ENCODE peak calls at places on chromosomes 5 and 9, in nine cellular contexts. C is HFFc6; X is astrocyte of the spinal cord; R is psoas muscle; D is mesothelial cell of epicardium; P is CD4-positive, alpha-beta T cell; W is progenitor cell of endocrine pancreas; E is suprapubic skin; J is nephron progenitor cell. N is an unnamed sample.

GRCh38 chr9:134630861-134631260 is 10.7 kb upstream of the COL5A1 start:
- DNase-seq in C (no peak), X (no peak), R (no peak), D (no peak), P (no peak), W (no peak), E (peak), J (no peak), N (peak)

GRCh38 chr9:71761938-71762353 is 6.4 kb downstream of the CEMIP2 start:
- DNase-seq in C (no peak), X (no peak), R (no peak), D (no peak), P (no peak), W (no peak), E (no peak), J (no peak), N (no peak)

GRCh38 chr9:31119882-31120481 is 1264.5 kb upstream of the ACO1 start:
- DNase-seq in C (no peak), X (peak), R (no peak), D (no peak), P (peak), W (no peak), E (no peak), J (no peak), N (no peak)

GRCh38 chr5:118778951-118779350 is 209.4 kb downstream of the DTWD2 start:
- DNase-seq in C (no peak), X (peak), R (no peak), D (no peak), P (no peak), W (no peak), E (no peak), J (no peak), N (no peak)

GRCh38 chr9:129209580-129209979 is 31.5 kb upstream of the IER5L start:
- DNase-seq in C (no peak), X (no peak), R (no peak), D (no peak), P (no peak), W (no peak), E (no peak), J (no peak), N (no peak)

GRCh38 chr9:1202512-1203285 is 152.5 kb downstream of the DMRT2 start:
- DNase-seq in C (no peak), X (no peak), R (no peak), D (no peak), P (no peak), W (no peak), E (no peak), J (no peak), N (no peak)

GRCh38 chr5:172180936-172181335 is 7.1 kb downstream of the STK10 start:
- DNase-seq in C (no peak), X (no peak), R (no peak), D (no peak), P (peak), W (no peak), E (no peak), J (no peak), N (no peak)

GRCh38 chr5:134111741-134112647 is 2.5 kb upstream of the TCF7 start:
- DNase-seq in C (peak), X (peak), R (no peak), D (no peak), P (no peak), W (no peak), E (no peak), J (no peak), N (no peak)

GRCh38 chr9:126109575-126109974 is 217.1 kb upstream of the MVB12B start:
- DNase-seq in C (no peak), X (no peak), R (no peak), D (no peak), P (no peak), W (no peak), E (peak), J (no peak), N (no peak)

GRCh38 chr9:71987471-71988371 is 72.7 kb downstream of the C9orf57 start:
- DNase-seq in C (no peak), X (no peak), R (no peak), D (no peak), P (no peak), W (no peak), E (no peak), J (no peak), N (no peak)

GRCh38 chr5:137758121-137758520 is 4.0 kb upstream of the HNRNPA0 start:
- DNase-seq in C (no peak), X (no peak), R (no peak), D (no peak), P (no peak), W (no peak), E (no peak), J (no peak), N (no peak)

GRCh38 chr9:19642256-19642655 is 146.6 kb downstream of the SLC24A2 start:
- DNase-seq in C (no peak), X (no peak), R (no peak), D (no peak), P (no peak), W (no peak), E (no peak), J (no peak), N (no peak)

GRCh38 chr5:26009742-26010141 is 1028.6 kb downstream of the CDH9 start:
- DNase-seq in C (no peak), X (no peak), R (no peak), D (no peak), P (no peak), W (no peak), E (no peak), J (peak), N (no peak)

GRCh38 chr9:134832471-134832870 is 48.1 kb upstream of the FCN2 start:
- DNase-seq in C (no peak), X (no peak), R (no peak), D (no peak), P (no peak), W (no peak), E (no peak), J (no peak), N (no peak)

GRCh38 chr5:8061140-8061469 is 192.2 kb downstream of the MTRR start:
- DNase-seq in C (no peak), X (no peak), R (no peak), D (no peak), P (no peak), W (no peak), E (no peak), J (no peak), N (no peak)

GRCh38 chr9:105873851-105874250 is 179.5 kb downstream of the TMEM38B start:
- DNase-seq in C (no peak), X (no peak), R (no peak), D (no peak), P (no peak), W (no peak), E (no peak), J (no peak), N (no peak)

DNA sequence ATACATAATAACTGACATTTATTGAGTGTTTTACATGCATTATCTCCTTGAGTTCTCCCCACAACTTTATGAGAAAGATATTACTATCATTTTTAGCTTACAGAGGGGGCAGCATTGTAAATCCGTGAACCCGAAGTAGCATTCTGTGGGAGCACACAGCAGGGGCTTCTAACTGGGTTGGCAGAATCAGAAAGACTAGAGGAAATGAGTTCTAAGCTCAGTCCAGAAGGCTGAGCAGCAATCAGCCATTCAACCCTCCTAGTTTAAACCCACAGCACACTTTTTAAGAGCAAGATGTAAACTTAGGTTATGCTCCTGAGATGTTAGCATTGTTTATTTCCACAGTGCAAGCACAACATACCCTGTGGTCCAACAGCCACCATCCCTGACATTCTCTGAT is 177.2 kb downstream of the TMEM38B start:
- DNase-seq in C (no peak), X (no peak), R (no peak), D (no peak), P (no peak), W (no peak), E (no peak), J (no peak), N (no peak)
- TF ChIP-seq CTCF in C (no peak), X (no peak), R (no peak), D (no peak), P (no peak), W (no peak), E (no peak), J (no peak), N (no peak)

GRCh38 chr9:89468271-89468960 is 29.5 kb downstream of the SEMA4D start:
- DNase-seq in C (no peak), X (no peak), R (no peak), D (no peak), P (no peak), W (no peak), E (no peak), J (no peak), N (no peak)

GRCh38 chr9:89465726-89466308 is 32.1 kb downstream of the SEMA4D start:
- DNase-seq in C (no peak), X (no peak), R (no peak), D (no peak), P (no peak), W (no peak), E (no peak), J (no peak), N (no peak)

GRCh38 chr9:89464991-89465390 is 32.9 kb downstream of the SEMA4D start:
- DNase-seq in C (no peak), X (no peak), R (no peak), D (no peak), P (no peak), W (no peak), E (no peak), J (no peak), N (no peak)

GRCh38 chr9:89467278-89467625 is 30.7 kb downstream of the SEMA4D start:
- DNase-seq in C (no peak), X (no peak), R (no peak), D (no peak), P (no peak), W (no peak), E (no peak), J (no peak), N (no peak)

DNA sequence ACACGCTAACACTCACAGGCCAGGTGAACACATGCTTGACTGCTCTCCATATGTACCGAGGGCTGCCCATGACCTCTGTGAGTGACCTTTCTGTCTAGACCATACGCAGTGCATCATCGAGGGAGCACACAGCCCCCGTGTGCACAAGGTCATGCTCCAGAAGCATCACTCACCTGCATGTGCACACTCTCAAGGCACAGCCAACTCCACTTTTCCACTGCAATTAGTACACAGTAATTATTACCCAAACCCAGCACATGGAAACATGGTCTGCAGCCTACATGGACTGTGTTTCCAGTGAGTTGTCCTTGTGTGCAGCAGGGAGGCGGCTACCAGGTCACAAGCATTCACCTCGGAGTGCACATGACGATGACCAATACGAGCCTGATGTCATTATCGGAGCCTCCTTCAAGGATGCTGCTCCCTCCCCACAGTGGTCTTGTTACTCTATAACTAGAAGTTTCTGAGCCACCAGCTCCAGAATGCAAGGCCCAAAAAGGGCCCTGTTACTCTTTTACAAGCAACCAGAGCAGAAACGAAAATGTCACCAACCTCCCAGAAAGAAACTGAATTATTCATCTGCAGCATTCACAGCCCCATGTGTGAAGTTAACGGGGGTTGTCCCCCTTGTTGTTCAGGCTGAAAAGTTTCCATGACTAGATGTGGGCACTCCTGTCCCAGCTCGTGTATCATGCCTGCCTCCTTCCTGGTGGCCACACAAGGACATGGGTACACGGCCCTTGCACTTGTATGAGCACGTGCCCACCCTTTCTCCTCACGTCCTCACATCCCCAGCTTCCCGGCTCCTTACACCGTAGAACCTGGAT is 31.2 kb downstream of the SEMA4D start:
- DNase-seq in C (no peak), X (no peak), R (no peak), D (no peak), P (no peak), W (no peak), E (no peak), J (no peak), N (no peak)
- TF ChIP-seq CTCF in C (no peak), X (no peak), R (no peak), D (no peak), P (no peak), W (no peak), E (no peak), J (no peak), N (no peak)

DNA sequence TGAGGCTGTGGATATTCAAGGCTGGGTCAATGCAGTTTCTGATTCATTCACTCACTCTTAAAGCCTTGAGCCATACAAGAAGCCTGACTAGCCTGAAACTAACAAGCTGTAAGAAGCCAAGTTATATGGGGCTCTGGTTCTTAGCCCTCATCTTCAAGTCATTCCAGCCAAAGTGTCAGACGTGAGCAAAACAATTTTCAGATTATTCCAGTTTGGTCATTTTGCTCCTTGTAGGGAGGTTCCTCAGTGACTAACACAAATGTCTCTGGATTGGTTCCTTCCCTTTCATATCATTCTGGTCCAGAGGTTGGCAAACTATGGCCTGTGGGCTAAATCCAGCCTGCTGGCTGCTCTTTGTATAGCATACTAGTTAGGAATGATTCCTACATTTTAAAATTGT is 12.5 kb upstream of the SHOC1 start:
- DNase-seq in C (no peak), X (no peak), R (no peak), D (no peak), P (no peak), W (no peak), E (no peak), J (no peak), N (no peak)
- TF ChIP-seq CTCF in C (no peak), X (no peak), R (no peak), D (no peak), P (no peak), W (no peak), E (no peak), J (no peak), N (no peak)

GRCh38 chr5:150111121-150111520 is 24.8 kb upstream of the CSF1R start:
- DNase-seq in C (no peak), X (no peak), R (no peak), D (no peak), P (no peak), W (peak), E (no peak), J (no peak), N (no peak)

GRCh38 chr5:150107909-150108447 is 21.6 kb upstream of the CSF1R start:
- DNase-seq in C (peak), X (no peak), R (no peak), D (no peak), P (no peak), W (no peak), E (no peak), J (no peak), N (no peak)

GRCh38 chr5:150108711-150109605 is 22.6 kb upstream of the CSF1R start:
- DNase-seq in C (no peak), X (no peak), R (no peak), D (no peak), P (no peak), W (peak), E (no peak), J (no peak), N (no peak)

GRCh38 chr5:150112211-150113046 is 26.1 kb upstream of the CSF1R start:
- DNase-seq in C (peak), X (peak), R (peak), D (no peak), P (no peak), W (no peak), E (no peak), J (no peak), N (no peak)

GRCh38 chr5:150109921-150110320 is 23.6 kb upstream of the CSF1R start:
- DNase-seq in C (no peak), X (no peak), R (no peak), D (no peak), P (no peak), W (no peak), E (no peak), J (no peak), N (no peak)
- TF ChIP-seq CTCF in C (no peak), X (no peak), R (no peak), D (no peak), P (no peak), W (no peak), E (no peak), J (no peak), N (no peak)